ENCODE peak calls at places on chromosomes 6 and 20, in six cellular contexts. X is heart left ventricle, U is Panc1, A is astrocyte of the cerebellum, B is cardiac fibroblast, Z is H1. C is an unnamed sample.
A peak's percentile ranks its signal among the peaks of the same experiment; 100 is the strongest.

GRCh38 chr20:6583134-6583738 is 184.2 kb upstream of the BMP2 start:
- DNase-seq in Z (peak; percentile 7), U (no peak), A (peak; percentile 59), B (peak; percentile 78), X (no peak), C (peak; percentile 78)

GRCh38 chr6:51550243-51550642 is 537.2 kb downstream of the PKHD1 start:
- DNase-seq in A (no peak), B (no peak), X (no peak), U (no peak), Z (no peak), C (no peak)

GRCh38 chr6:124683507-124683906 is 278.7 kb upstream of the RNF217 start:
- DNase-seq in X (no peak), A (no peak), Z (no peak), B (no peak), U (no peak), C (no peak)

GRCh38 chr6:72219536-72219935 is 333.2 kb downstream of the RIMS1 start:
- DNase-seq in U (no peak), Z (no peak), X (no peak), A (no peak), B (peak; percentile 19), C (peak; percentile 11)

GRCh38 chr6:119127627-119128026 is 49.2 kb upstream of the FAM184A start:
- DNase-seq in A (no peak), U (no peak), Z (no peak), B (no peak), X (no peak), C (no peak)

GRCh38 chr6:3309391-3310050 is 50.8 kb downstream of the PSMG4 start:
- DNase-seq in B (no peak), U (no peak), X (no peak), A (no peak), Z (no peak), C (no peak)

GRCh38 chr6:17719323-17720041 is 12.8 kb upstream of the NUP153 start:
- DNase-seq in B (no peak), X (no peak), A (no peak), U (no peak), Z (no peak), C (no peak)

GRCh38 chr6:33772114-33772830 is 16.7 kb downstream of the LEMD2 start:
- DNase-seq in B (peak; percentile 45), Z (no peak), A (no peak), X (no peak), U (no peak), C (peak; percentile 53)

GRCh38 chr6:48826884-48827701 is 636.0 kb downstream of the MMUT start:
- DNase-seq in U (peak; percentile 92), X (no peak), Z (no peak), A (no peak), B (peak; percentile 99), C (peak; percentile 89)

GRCh38 chr20:59783020-59784010 is 150.1 kb downstream of the SYCP2 start:
- DNase-seq in A (peak; percentile 11), U (peak; percentile 48), Z (peak; percentile 43), X (peak; percentile 51), B (peak; percentile 39), C (peak; percentile 47)

GRCh38 chr6:137637161-137637560 is 143.0 kb upstream of the OLIG3 start:
- DNase-seq in A (peak; percentile 100), U (no peak), Z (no peak), B (peak; percentile 96), X (no peak), C (peak; percentile 100)

GRCh38 chr6:15255481-15256414 is 9.9 kb downstream of the JARID2 start:
- DNase-seq in Z (no peak), U (no peak), A (no peak), X (no peak), B (no peak), C (no peak)

GRCh38 chr6:156423829-156424228 is 353.3 kb upstream of the ARID1B start:
- DNase-seq in A (no peak), Z (no peak), X (no peak), B (no peak), U (no peak), C (no peak)

GRCh38 chr20:17964073-17964472 is 4.5 kb downstream of the SNX5 start:
- DNase-seq in X (no peak), U (no peak), B (no peak), Z (no peak), A (no peak), C (no peak)

GRCh38 chr6:154289818-154290508 is 66.6 kb downstream of the IPCEF1 start:
- DNase-seq in A (no peak), X (no peak), Z (no peak), B (no peak), U (no peak), C (no peak)
- TF ChIP-seq CTCF in A (no peak), X (no peak), Z (no peak), B (no peak), U (no peak), C (no peak)

GRCh38 chr6:168004023-168004422 is 6.6 kb downstream of the KIF25 start:
- DNase-seq in B (no peak), U (no peak), A (no peak), Z (no peak), X (peak; percentile 17), C (no peak)
- H3K4me3 ChIP-seq in B (no peak overlapping the region), U (no peak overlapping the region), A (no peak overlapping the region), Z (no peak overlapping the region), X (no peak overlapping the region), C (no peak overlapping the region)

GRCh38 chr20:32581839-32582658 is 3.1 kb downstream of the NOL4L start:
- DNase-seq in A (no peak), B (no peak), U (no peak), X (no peak), Z (no peak), C (no peak)
- TF ChIP-seq CTCF in A (no peak), B (no peak), U (no peak), X (no peak), Z (no peak), C (no peak)

DNA sequence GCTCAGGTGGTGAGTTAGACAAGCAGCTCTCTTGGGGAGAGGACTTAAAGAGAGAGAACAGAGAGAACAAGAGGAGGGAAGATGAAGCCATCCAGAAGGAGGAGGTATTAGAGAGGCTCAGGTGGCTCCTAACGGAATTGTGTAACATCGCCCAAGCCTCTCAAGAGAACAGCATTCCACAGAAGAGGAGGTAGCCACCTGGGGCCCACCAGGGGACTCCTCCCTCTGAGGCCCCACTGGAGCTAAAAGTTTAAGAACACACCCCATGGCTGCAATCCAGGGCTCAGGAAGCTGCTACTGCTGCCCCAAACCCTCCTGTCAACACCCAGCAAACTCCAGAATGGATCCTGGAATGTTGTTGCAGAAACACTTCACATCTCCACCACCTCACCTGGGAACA is 23.6 kb upstream of the MDFI start:
- DNase-seq in B (no peak), U (no peak), Z (no peak), X (no peak), A (no peak), C (no peak)
- H3K4me3 ChIP-seq in B (no peak overlapping the region), U (no peak overlapping the region), Z (no peak overlapping the region), X (no peak overlapping the region), A (no peak overlapping the region), C (no peak overlapping the region)

GRCh38 chr6:168359794-168360193 is 40.2 kb upstream of the DACT2 start:
- DNase-seq in B (no peak), X (peak; percentile 10), A (no peak), U (no peak), Z (no peak), C (no peak)

GRCh38 chr6:168354338-168354737 is 34.8 kb upstream of the DACT2 start:
- DNase-seq in Z (no peak), X (no peak), B (no peak), A (no peak), U (no peak), C (no peak)

GRCh38 chr6:168353041-168353440 is 33.5 kb upstream of the DACT2 start:
- DNase-seq in Z (no peak), A (no peak), X (no peak), B (no peak), U (no peak), C (no peak)

GRCh38 chr6:168361766-168362165 is 42.2 kb upstream of the DACT2 start:
- DNase-seq in U (no peak), A (no peak), B (no peak), Z (no peak), X (no peak), C (no peak)

GRCh38 chr6:168355716-168356522 is 36.3 kb upstream of the DACT2 start:
- DNase-seq in Z (no peak), B (peak; percentile 14), A (no peak), U (no peak), X (peak; percentile 55), C (peak; percentile 59)
- TF ChIP-seq CTCF in Z (peak; percentile 75), B (peak; percentile 45), A (peak; percentile 47), U (peak; percentile 96), X (peak; percentile 68), C (peak; percentile 81)

GRCh38 chr6:29631209-29631810 is 1.7 kb downstream of the GABBR1 start:
- DNase-seq in B (no peak), A (no peak), U (no peak), Z (no peak), X (peak; percentile 26), C (no peak)
- H3K4me3 ChIP-seq in B (peak overlapping the region; percentile 15), A (peak overlapping the region; percentile 62), U (no peak overlapping the region), Z (peak overlapping the region; percentile 84), X (no peak overlapping the region), C (peak overlapping the region; percentile 19)

GRCh38 chr20:35478804-35479472 is 23.5 kb downstream of the CEP250 start:
- DNase-seq in Z (no peak), X (no peak), A (no peak), B (peak; percentile 20), U (no peak), C (peak; percentile 67)
- TF ChIP-seq CTCF in Z (peak; percentile 39), X (no peak), A (peak; percentile 23), B (peak; percentile 10), U (no peak), C (peak; percentile 60)

DNA sequence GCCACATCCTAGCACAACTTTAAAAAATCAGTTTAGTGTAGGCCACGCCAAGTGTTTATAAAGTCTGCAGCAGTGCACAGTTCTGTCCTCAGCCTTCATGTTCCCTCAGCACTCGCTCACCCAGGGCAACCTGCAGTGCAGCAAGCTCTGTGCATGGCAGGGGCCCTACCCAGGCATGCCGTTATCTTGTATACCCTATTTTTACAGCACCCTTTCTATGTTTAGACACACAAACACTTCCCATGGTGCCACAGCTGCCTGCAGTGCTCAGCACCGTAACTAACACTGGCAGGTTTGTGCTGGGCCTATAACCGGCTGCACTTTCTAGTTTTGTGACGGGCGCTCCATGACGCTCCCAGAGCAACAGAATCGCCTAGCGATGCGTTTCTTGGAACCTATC is 43.8 kb downstream of the ZBTB46 start:
- DNase-seq in Z (no peak), B (no peak), A (no peak), U (no peak), X (peak; percentile 66), C (no peak)
- H3K4me3 ChIP-seq in Z (no peak overlapping the region), B (no peak overlapping the region), A (no peak overlapping the region), U (no peak overlapping the region), X (no peak overlapping the region), C (no peak overlapping the region)

C was measured in choroid plexus epithelial cell.